ENCODE peak calls at places on chromosomes 11 and 22, in ten cellular contexts. E, W, O, K, X, Z, M, T, V and A are unnamed samples.

GRCh38 chr11:77107950-77108349 is 5.3 kb downstream of the OMP start:
- DNase-seq in K (no peak), W (peak), T (peak), M (no peak), X (no peak), Z (no peak), E (no peak), O (no peak), V (no peak), A (peak)

GRCh38 chr22:36405221-36405631 is 17.5 kb upstream of the MYH9 start:
- DNase-seq in T (no peak), O (peak), X (no peak), Z (no peak), W (no peak), K (peak), V (no peak), E (no peak), M (no peak), A (no peak)

GRCh38 chr11:77665240-77665965 is 27.8 kb upstream of the CLNS1A start:
- DNase-seq in W (no peak), V (no peak), E (no peak), M (peak), T (no peak), X (no peak), K (no peak), O (no peak), Z (no peak), A (no peak)

GRCh38 chr11:75856912-75857311 is 41.9 kb downstream of the UVRAG start:
- DNase-seq in X (no peak), M (no peak), Z (no peak), E (no peak), V (no peak), W (no peak), T (no peak), O (no peak), K (no peak), A (no peak)

GRCh38 chr11:15837901-15838489 is 518.4 kb downstream of the SOX6 start:
- DNase-seq in T (no peak), O (no peak), V (no peak), W (no peak), X (no peak), Z (no peak), E (no peak), K (no peak), M (no peak), A (no peak)

GRCh38 chr11:61874460-61874809 is 16.9 kb downstream of the FADS3 start:
- DNase-seq in O (no peak), T (no peak), K (no peak), V (no peak), M (no peak), W (no peak), Z (no peak), X (no peak), E (no peak), A (no peak)

GRCh38 chr11:78562398-78562797 is 12.3 kb downstream of the NARS2 start:
- DNase-seq in T (peak), V (no peak), O (no peak), E (no peak), K (no peak), X (no peak), Z (no peak), M (no peak), W (no peak), A (no peak)

GRCh38 chr22:39088688-39089032 is 8.4 kb upstream of the APOBEC3H start:
- DNase-seq in V (no peak), X (no peak), Z (no peak), E (no peak), W (no peak), K (no peak), T (no peak), M (no peak), O (no peak), A (no peak)

GRCh38 chr11:86577663-86578636 is 94.5 kb downstream of the ME3 start:
- DNase-seq in X (no peak), E (no peak), T (peak), Z (peak), K (no peak), M (peak), O (no peak), V (no peak), W (peak), A (peak)

GRCh38 chr11:103953797-103954495 is 82.5 kb upstream of the DDI1 start:
- DNase-seq in Z (no peak), X (no peak), O (no peak), K (no peak), M (peak), V (no peak), T (no peak), W (no peak), E (no peak), A (no peak)

GRCh38 chr11:130798801-130799200 is 117.5 kb downstream of the SNX19 start:
- DNase-seq in E (no peak), V (no peak), K (no peak), W (no peak), M (no peak), X (no peak), O (no peak), T (no peak), Z (no peak), A (no peak)

GRCh38 chr11:80724366-80724765 is 1283.5 kb upstream of the TENM4 start:
- DNase-seq in M (no peak), Z (no peak), K (no peak), V (no peak), O (no peak), T (no peak), E (no peak), W (no peak), X (no peak), A (no peak)

GRCh38 chr22:44192098-44192810 is 11.5 kb downstream of the PARVG start:
- DNase-seq in Z (no peak), M (peak), X (no peak), W (no peak), T (no peak), O (peak), V (peak), K (peak), E (no peak), A (no peak)

GRCh38 chr22:48950151-48950915 is 877.3 kb downstream of the BRD1 start:
- DNase-seq in X (no peak), E (no peak), M (no peak), K (no peak), T (no peak), O (no peak), Z (no peak), W (no peak), V (peak), A (no peak)

GRCh38 chr22:39183991-39184585 is 31.6 kb upstream of the CBX7 start:
- DNase-seq in T (peak), Z (no peak), W (no peak), V (peak), X (no peak), E (no peak), K (no peak), M (no peak), O (no peak), A (peak)

GRCh38 chr11:73167555-73167954 is 25.4 kb upstream of the FCHSD2 start:
- DNase-seq in Z (no peak), V (no peak), E (no peak), W (no peak), T (no peak), K (no peak), M (no peak), X (no peak), O (no peak), A (no peak)

GRCh38 chr22:38715176-38715764 is 9.5 kb downstream of the GTPBP1 start:
- DNase-seq in E (no peak), K (no peak), W (peak), V (no peak), X (no peak), O (no peak), Z (peak), T (no peak), M (no peak), A (no peak)

GRCh38 chr22:23313791-23314567 is 133.7 kb downstream of the BCR start:
- DNase-seq in E (no peak), T (no peak), O (no peak), M (no peak), W (peak), K (no peak), V (no peak), Z (no peak), X (no peak), A (no peak)

GRCh38 chr11:16610738-16611388 is 127.6 kb upstream of the C11orf58 start:
- DNase-seq in K (no peak), V (no peak), T (no peak), M (no peak), E (no peak), W (no peak), X (no peak), Z (no peak), O (no peak), A (no peak)

GRCh38 chr11:124670732-124671131 is 2.8 kb downstream of the SIAE start:
- DNase-seq in O (peak), W (no peak), E (no peak), M (no peak), V (no peak), T (no peak), X (no peak), K (peak), Z (no peak), A (no peak)

GRCh38 chr11:22626573-22627239 is 1.1 kb upstream of the FANCF start:
- DNase-seq in W (no peak), T (no peak), Z (no peak), M (no peak), E (no peak), O (no peak), K (peak), V (no peak), X (no peak), A (no peak)

GRCh38 chr11:8545698-8546366 is 48.2 kb downstream of the STK33 start:
- DNase-seq in T (no peak), K (no peak), V (no peak), Z (peak), X (no peak), M (no peak), O (no peak), E (no peak), W (no peak), A (no peak)

GRCh38 chr11:2991477-2992233 is 474 bp downstream of the NAP1L4 start:
- DNase-seq in X (no peak), K (peak), O (no peak), Z (peak), E (peak), M (no peak), V (peak), W (no peak), T (peak), A (peak)